ENCODE peak calls at places on chromosomes 2 and 18, in eight cellular contexts. X, C, V, S, Z, A, N and U are unnamed samples.

GRCh38 chr2:66433945-66434678 is 813 bp upstream of the MEIS1 start:
- DNase-seq in X (peak; percentile 84), C (peak; percentile 69), V (peak; percentile 79), S (peak; percentile 72), Z (no peak), A (peak; percentile 65), N (peak; percentile 30), U (no peak)

GRCh38 chr2:197108758-197109157 is 182.3 kb upstream of the PGAP1 start:
- DNase-seq in X (peak; percentile 93), C (peak; percentile 29), V (no peak), S (no peak), Z (no peak), A (peak; percentile 57), N (no peak), U (no peak)

GRCh38 chr2:172447811-172448493 is 20.6 kb downstream of the ITGA6 start:
- DNase-seq in X (no peak), C (no peak), V (no peak), S (no peak), Z (no peak), A (no peak), N (no peak), U (no peak)

GRCh38 chr18:76450452-76450851 is 44.6 kb downstream of the ZNF516 start:
- DNase-seq in X (peak; percentile 72), C (no peak), V (no peak), S (peak; percentile 27), Z (no peak), A (peak; percentile 20), N (no peak), U (no peak)

GRCh38 chr2:192016265-192016664 is 169.4 kb upstream of the CAVIN2 start:
- DNase-seq in X (no peak), C (no peak), V (no peak), S (no peak), Z (no peak), A (no peak), N (no peak), U (no peak)

GRCh38 chr18:39596891-39597290 is 2031.3 kb upstream of the CELF4 start:
- DNase-seq in X (no peak), C (no peak), V (no peak), S (no peak), Z (no peak), A (peak; percentile 26), N (no peak), U (no peak)

GRCh38 chr2:6865346-6866238 is at the start of gene CMPK2:
- DNase-seq in X (peak; percentile 34), C (peak; percentile 85), V (peak; percentile 94), S (peak; percentile 65), Z (peak; percentile 69), A (peak; percentile 19), N (peak; percentile 94), U (peak; percentile 64)

GRCh38 chr18:63788447-63789096 is 13.4 kb downstream of the SERPINB7 start:
- DNase-seq in X (peak; percentile 45), C (peak; percentile 27), V (no peak), S (no peak), Z (no peak), A (peak; percentile 78), N (peak; percentile 61), U (peak; percentile 58)

GRCh38 chr18:37270046-37270665 is 295.4 kb downstream of the CELF4 start:
- DNase-seq in X (peak; percentile 61), C (peak; percentile 50), V (peak; percentile 31), S (no peak), Z (no peak), A (peak; percentile 56), N (peak; percentile 35), U (no peak)

GRCh38 chr2:165911231-165911630 is 42.3 kb downstream of the TTC21B start:
- DNase-seq in X (peak; percentile 5), C (no peak), V (no peak), S (no peak), Z (no peak), A (no peak), N (no peak), U (no peak)